ENCODE peak calls at places on chromosomes 2 and 18, in ten cellular contexts. E is endodermal cell, F is heart left ventricle, C is spleen, R is PC-9, W is hepatocyte, T is ovary, K is GM23338, Z is endothelial cell of umbilical vein, H is sigmoid colon. S is an unnamed sample.

GRCh38 chr2:44462934-44463849 is 101.4 kb downstream of the CAMKMT start:
- DNase-seq in Z (no peak), T (no peak), K (peak; percentile 84), H (no peak), E (peak; percentile 66), C (no peak), F (no peak), W (no peak), R (no peak), S (no peak)

GRCh38 chr2:52558265-52558664 is 1209.3 kb upstream of the CHAC2 start:
- DNase-seq in E (peak; percentile 40), K (peak; percentile 38), R (no peak), C (no peak), Z (no peak), W (no peak), T (no peak), F (no peak), H (no peak), S (no peak)

GRCh38 chr18:36424741-36425142 is 127.2 kb downstream of the FHOD3 start:
- DNase-seq in H (no peak), W (peak; percentile 51), Z (no peak), F (no peak), R (no peak), K (no peak), T (no peak), E (no peak), C (no peak), S (no peak)

GRCh38 chr2:147390475-147390874 is 454.4 kb upstream of the ACVR2A start:
- DNase-seq in K (no peak), E (no peak), W (no peak), Z (no peak), T (no peak), F (no peak), C (no peak), R (no peak), H (no peak), S (no peak)

GRCh38 chr18:48803518-48803917 is 147.2 kb downstream of the SMAD7 start:
- DNase-seq in T (peak; percentile 16), K (no peak), W (no peak), R (no peak), Z (no peak), E (peak; percentile 39), H (peak; percentile 13), F (peak; percentile 21), C (peak; percentile 45), S (peak; percentile 22)

GRCh38 chr2:150374562-150374961 is 112.9 kb downstream of the RND3 start:
- DNase-seq in E (no peak), T (no peak), W (no peak), R (no peak), H (no peak), Z (no peak), K (no peak), C (no peak), F (no peak), S (no peak)

GRCh38 chr2:13822365-13822764 is 810.2 kb upstream of the LRATD1 start:
- DNase-seq in K (peak; percentile 88), E (peak; percentile 56), T (no peak), F (no peak), R (no peak), W (no peak), Z (no peak), C (no peak), H (no peak), S (no peak)

GRCh38 chr2:109062558-109063325 is 66.3 kb upstream of the SH3RF3 start:
- DNase-seq in T (no peak), W (no peak), C (peak; percentile 41), E (no peak), K (peak; percentile 16), F (no peak), R (no peak), Z (no peak), H (no peak), S (no peak)

GRCh38 chr2:54574107-54574859 is 118.2 kb downstream of the SPTBN1 start:
- DNase-seq in T (no peak), C (no peak), W (peak; percentile 85), H (no peak), R (peak; percentile 97), F (peak; percentile 62), E (no peak), K (no peak), Z (peak; percentile 58), S (no peak)

GRCh38 chr2:127081826-127082633 is 24.9 kb downstream of the BIN1 start:
- DNase-seq in T (no peak), H (no peak), Z (no peak), W (peak; percentile 52), K (peak; percentile 44), F (no peak), E (no peak), C (peak; percentile 97), R (no peak), S (peak; percentile 94)

GRCh38 chr2:222707689-222708273 is 36.3 kb downstream of the MOGAT1 start:
- DNase-seq in F (no peak), E (no peak), W (peak; percentile 39), T (no peak), R (peak; percentile 80), K (no peak), H (no peak), Z (peak; percentile 32), C (no peak), S (no peak)

GRCh38 chr18:35096677-35097011 is 55.4 kb downstream of the MAPRE2 start:
- DNase-seq in Z (no peak), W (no peak), F (no peak), K (no peak), H (no peak), R (no peak), C (no peak), E (no peak), T (no peak), S (no peak)

GRCh38 chr2:46335966-46336436 is 38.8 kb downstream of the EPAS1 start:
- DNase-seq in C (no peak), E (no peak), H (peak; percentile 77), Z (no peak), T (no peak), W (peak; percentile 58), R (peak; percentile 63), K (no peak), F (no peak), S (no peak)

DNA sequence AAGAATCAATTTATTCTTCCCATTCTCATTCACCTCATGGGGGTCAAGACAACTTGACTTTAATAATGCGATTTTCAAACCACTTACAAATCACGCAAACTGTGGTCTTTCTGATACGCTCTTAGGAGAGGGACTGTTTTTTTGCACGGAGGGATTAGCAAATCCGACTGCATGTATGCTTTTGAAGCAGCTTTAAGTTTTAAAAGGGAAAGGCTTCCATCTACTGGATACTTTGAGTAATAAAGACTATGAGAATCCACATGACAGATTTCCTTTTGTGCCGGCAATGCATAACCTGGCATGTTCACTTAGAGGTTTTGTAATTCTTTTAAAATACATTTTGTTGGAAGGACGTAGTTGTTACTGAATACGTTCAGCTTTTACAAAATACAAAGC is 322.9 kb upstream of the KCNJ3 start:
- DNase-seq in E (peak; percentile 50), R (no peak), W (peak; percentile 70), H (no peak), C (no peak), Z (peak; percentile 46), F (no peak), K (peak; percentile 85), T (no peak), S (no peak)
- TF ChIP-seq CTCF in E (peak; percentile 74), R (peak; percentile 59), W (peak; percentile 69), H (peak; percentile 20), C (no peak), Z (peak; percentile 16), F (peak; percentile 12), K (peak; percentile 57), T (no peak), S (no peak)

DNA sequence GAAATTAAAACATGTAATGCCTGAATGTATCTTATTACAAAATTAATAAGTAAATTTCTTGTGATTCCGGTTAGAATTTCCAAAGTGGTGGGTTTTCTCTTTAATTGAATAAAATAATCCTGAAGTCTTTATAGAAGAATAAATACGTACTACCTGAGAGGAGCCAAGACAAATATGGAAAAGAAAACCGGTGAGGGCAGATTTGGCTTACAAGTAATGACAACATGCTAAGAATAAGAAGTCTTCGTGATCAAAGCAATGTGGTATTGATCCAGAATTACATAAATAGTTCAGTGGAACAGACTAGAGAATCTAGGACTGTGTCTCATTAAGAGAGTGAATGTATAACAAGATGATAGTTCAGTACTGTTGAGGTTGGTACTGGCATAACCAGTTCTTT is 167.5 kb downstream of the NEDD4L start:
- DNase-seq in W (no peak), F (no peak), K (no peak), T (no peak), R (no peak), H (no peak), C (no peak), E (no peak), Z (no peak), S (no peak)
- H3K4me1 ChIP-seq in W (peaks cover 52% of the 10 kb centered on the region), F (peaks cover 12% of the 10 kb centered on the region), K (peaks cover 43% of the 10 kb centered on the region), T (peaks cover 3% of the 10 kb centered on the region), R (peaks cover 84% of the 10 kb centered on the region), H (peaks cover 39% of the 10 kb centered on the region), C (peaks cover 5% of the 10 kb centered on the region), E (peaks cover 14% of the 10 kb centered on the region), Z (peaks cover 22% of the 10 kb centered on the region), S (peaks cover 7% of the 10 kb centered on the region)

DNA sequence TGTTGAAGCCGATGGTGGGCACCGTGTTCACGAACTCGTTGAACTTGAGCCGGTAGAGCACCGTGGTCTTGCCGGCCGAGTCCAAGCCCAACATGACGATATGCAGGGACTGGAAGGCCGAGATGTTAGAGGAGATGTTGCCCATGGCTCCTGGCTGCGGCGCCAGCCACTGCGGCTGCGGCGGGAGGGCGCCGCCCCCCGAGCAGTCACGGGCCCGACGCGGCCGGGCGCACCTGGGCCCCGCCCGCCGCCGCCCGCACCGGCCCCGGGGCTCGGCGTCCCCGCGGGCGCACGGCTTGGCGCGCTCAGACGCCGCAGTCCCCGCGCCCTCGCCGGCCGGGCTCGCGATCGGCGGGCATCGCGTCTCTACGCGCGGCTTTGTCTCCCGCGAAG is 443 bp downstream of the ARL4C start:
- DNase-seq in R (peak; percentile 52), C (peak; percentile 91), Z (no peak), T (no peak), E (peak; percentile 67), K (no peak), W (peak; percentile 77), F (no peak), H (no peak), S (no peak)
- TF ChIP-seq CTCF in R (peak; percentile 14), C (peak; percentile 13), Z (no peak), T (no peak), E (no peak), K (peak; percentile 28), W (no peak), F (no peak), H (no peak), S (no peak)

GRCh38 chr18:42976869-42977268 is 138.6 kb downstream of the RIT2 start:
- DNase-seq in H (no peak), R (no peak), K (no peak), W (no peak), Z (no peak), C (no peak), F (no peak), T (no peak), E (no peak), S (no peak)
- H3K4me1 ChIP-seq in H (no peaks in the 10 kb centered on the region), R (no peaks in the 10 kb centered on the region), K (peaks cover 10% of the 10 kb centered on the region), W (peaks cover 9% of the 10 kb centered on the region), Z (no peaks in the 10 kb centered on the region), C (no peaks in the 10 kb centered on the region), F (no peaks in the 10 kb centered on the region), T (no peaks in the 10 kb centered on the region), E (peaks cover 8% of the 10 kb centered on the region), S (no peaks in the 10 kb centered on the region)

GRCh38 chr18:73842795-73843394 is 304.7 kb downstream of the FBXO15 start:
- DNase-seq in E (peak; percentile 82), C (no peak), H (no peak), W (peak; percentile 76), K (peak; percentile 78), T (no peak), R (no peak), Z (no peak), F (peak; percentile 43), S (no peak)
- TF ChIP-seq CTCF in E (peak; percentile 98), C (peak; percentile 65), H (peak; percentile 84), W (peak; percentile 98), K (peak; percentile 82), T (peak; percentile 31), R (peak; percentile 99), Z (peak; percentile 61), F (peak; percentile 94), S (peak; percentile 52)